ENCODE peak calls at places on chromosomes 13 and 19, in nine cellular contexts. D is brain microvascular endothelial cell, Z is epithelial cell of esophagus, T is WERI-Rb-1, X is Caco-2, Y is pancreas, G is MCF 10A, B is AG09319, A is glutamatergic neuron. W is an unnamed sample.

GRCh38 chr13:113105032-113105993 is at the start of gene F7:
- DNase-seq in D (no peak), Z (no peak), T (peak), X (peak), Y (no peak), G (no peak), B (no peak), A (no peak), W (no peak)

GRCh38 chr19:40594657-40595077 is 6.5 kb upstream of the LTBP4 start:
- DNase-seq in D (peak), Z (peak), T (no peak), X (no peak), Y (no peak), G (peak), B (no peak), A (peak), W (no peak)

GRCh38 chr13:76934671-76935070 is 13.6 kb upstream of the ACOD1 start:
- DNase-seq in D (no peak), Z (no peak), T (no peak), X (no peak), Y (no peak), G (no peak), B (no peak), A (no peak), W (no peak)

GRCh38 chr19:29873024-29873800 is 61.4 kb downstream of the CCNE1 start:
- DNase-seq in D (no peak), Z (peak), T (peak), X (peak), Y (peak), G (peak), B (no peak), A (peak), W (no peak)

GRCh38 chr13:100269837-100270236 is 180.9 kb downstream of the PCCA start:
- DNase-seq in D (peak), Z (peak), T (no peak), X (no peak), Y (peak), G (peak), B (peak), A (no peak), W (no peak)

GRCh38 chr19:8457802-8458201 is 13.0 kb downstream of the HNRNPM start:
- DNase-seq in D (no peak), Z (no peak), T (no peak), X (no peak), Y (no peak), G (no peak), B (no peak), A (no peak), W (no peak)

GRCh38 chr19:3573162-3573857 is 566 bp downstream of the HMG20B start:
- DNase-seq in D (no peak), Z (no peak), T (no peak), X (no peak), Y (no peak), G (no peak), B (no peak), A (peak), W (no peak)

GRCh38 chr19:45881909-45882528 is 3.9 kb downstream of the IRF2BP1 start:
- DNase-seq in D (no peak), Z (no peak), T (no peak), X (peak), Y (peak), G (no peak), B (no peak), A (no peak), W (no peak)

GRCh38 chr13:43878897-43879322 is 630 bp downstream of the CCDC122 start:
- DNase-seq in D (peak), Z (peak), T (peak), X (peak), Y (peak), G (peak), B (peak), A (no peak), W (peak)

GRCh38 chr13:111957913-111958450 is 109.0 kb upstream of the SOX1 start:
- DNase-seq in D (no peak), Z (no peak), T (no peak), X (no peak), Y (no peak), G (no peak), B (no peak), A (no peak), W (no peak)

GRCh38 chr13:99218545-99218944 is 17.9 kb downstream of the UBAC2 start:
- DNase-seq in D (no peak), Z (no peak), T (no peak), X (no peak), Y (peak), G (no peak), B (no peak), A (no peak), W (no peak)

GRCh38 chr13:28478127-28478526 is 16.8 kb downstream of the FLT1 start:
- DNase-seq in D (no peak), Z (no peak), T (no peak), X (no peak), Y (no peak), G (no peak), B (no peak), A (no peak), W (no peak)

GRCh38 chr19:29928831-29929230 is 13.2 kb upstream of the URI1 start:
- DNase-seq in D (no peak), Z (no peak), T (no peak), X (no peak), Y (no peak), G (no peak), B (no peak), A (no peak), W (no peak)

GRCh38 chr13:113785051-113786010 is 26.3 kb downstream of the TMEM255B start:
- DNase-seq in D (peak), Z (peak), T (no peak), X (no peak), Y (no peak), G (peak), B (peak), A (no peak), W (no peak)

GRCh38 chr13:30037766-30038165 is 187.3 kb upstream of the UBL3 start:
- DNase-seq in D (no peak), Z (no peak), T (no peak), X (no peak), Y (no peak), G (no peak), B (no peak), A (no peak), W (no peak)

GRCh38 chr13:72284791-72285190 is 417.8 kb upstream of the DACH1 start:
- DNase-seq in D (no peak), Z (no peak), T (no peak), X (no peak), Y (no peak), G (no peak), B (no peak), A (no peak), W (no peak)

GRCh38 chr19:31543456-31543855 is 194.2 kb upstream of the TSHZ3 start:
- DNase-seq in D (no peak), Z (no peak), T (no peak), X (no peak), Y (no peak), G (no peak), B (no peak), A (peak), W (no peak)

GRCh38 chr13:61113140-61113658 is 302.4 kb downstream of the PCDH20 start:
- DNase-seq in D (no peak), Z (no peak), T (no peak), X (no peak), Y (no peak), G (no peak), B (no peak), A (no peak), W (no peak)

GRCh38 chr13:90362718-90363117 is 984.8 kb upstream of the MIR17HG start:
- DNase-seq in D (peak), Z (no peak), T (no peak), X (no peak), Y (no peak), G (no peak), B (no peak), A (no peak), W (no peak)

GRCh38 chr13:82136880-82137279 is 1745.4 kb downstream of the SLITRK1 start:
- DNase-seq in D (no peak), Z (peak), T (no peak), X (no peak), Y (no peak), G (peak), B (no peak), A (no peak), W (no peak)

GRCh38 chr13:37984357-37984756 is 114.8 kb upstream of the TRPC4 start:
- DNase-seq in D (no peak), Z (no peak), T (no peak), X (no peak), Y (no peak), G (peak), B (no peak), A (no peak), W (no peak)

GRCh38 chr19:55118401-55118991 is 1.1 kb upstream of the PPP1R12C start:
- DNase-seq in D (no peak), Z (no peak), T (no peak), X (peak), Y (peak), G (no peak), B (no peak), A (peak), W (peak)

GRCh38 chr19:7916137-7916907 is 1.7 kb downstream of the TGFBR3L start:
- DNase-seq in D (no peak), Z (peak), T (peak), X (peak), Y (peak), G (no peak), B (no peak), A (peak), W (peak)

GRCh38 chr13:39047560-39047959 is 9.3 kb downstream of the NHLRC3 start:
- DNase-seq in D (no peak), Z (peak), T (peak), X (peak), Y (no peak), G (no peak), B (no peak), A (no peak), W (no peak)

GRCh38 chr13:83377486-83377885 is 504.8 kb downstream of the SLITRK1 start:
- DNase-seq in D (peak), Z (no peak), T (no peak), X (no peak), Y (no peak), G (no peak), B (peak), A (no peak), W (no peak)

GRCh38 chr19:22118132-22118531 is 65.8 kb downstream of the ZNF257 start:
- DNase-seq in D (no peak), Z (no peak), T (no peak), X (no peak), Y (no peak), G (no peak), B (no peak), A (no peak), W (no peak)

GRCh38 chr19:56301886-56302620 is 12.6 kb downstream of the ZSCAN5A start:
- DNase-seq in D (no peak), Z (peak), T (no peak), X (no peak), Y (no peak), G (no peak), B (no peak), A (no peak), W (peak)

GRCh38 chr13:98022210-98022609 is 68.7 kb downstream of the IPO5 start:
- DNase-seq in D (peak), Z (peak), T (no peak), X (no peak), Y (no peak), G (peak), B (peak), A (no peak), W (no peak)

GRCh38 chr19:5040544-5041167 is 71.7 kb downstream of the KDM4B start:
- DNase-seq in D (no peak), Z (no peak), T (no peak), X (no peak), Y (no peak), G (no peak), B (no peak), A (no peak), W (no peak)

GRCh38 chr13:73215807-73216206 is 157.0 kb downstream of the KLF5 start:
- DNase-seq in D (peak), Z (no peak), T (no peak), X (no peak), Y (no peak), G (peak), B (no peak), A (no peak), W (no peak)

GRCh38 chr13:104868806-104869205 is 1666.7 kb downstream of the EFNB2 start:
- DNase-seq in D (no peak), Z (no peak), T (no peak), X (no peak), Y (no peak), G (no peak), B (no peak), A (no peak), W (no peak)

GRCh38 chr13:104875008-104875762 is 1660.3 kb downstream of the EFNB2 start:
- DNase-seq in D (no peak), Z (no peak), T (no peak), X (no peak), Y (no peak), G (no peak), B (no peak), A (no peak), W (no peak)

GRCh38 chr13:104871456-104871855 is 1664.0 kb downstream of the EFNB2 start:
- DNase-seq in D (no peak), Z (no peak), T (no peak), X (no peak), Y (no peak), G (no peak), B (no peak), A (no peak), W (peak)

GRCh38 chr13:104869501-104869900 is 1666.0 kb downstream of the EFNB2 start:
- DNase-seq in D (peak), Z (no peak), T (no peak), X (no peak), Y (no peak), G (no peak), B (no peak), A (no peak), W (peak)

GRCh38 chr13:104872153-104872552 is 1663.3 kb downstream of the EFNB2 start:
- DNase-seq in D (no peak), Z (no peak), T (no peak), X (no peak), Y (no peak), G (no peak), B (no peak), A (no peak), W (no peak)
- TF ChIP-seq CTCF in D (no peak), Z (no peak), T (no peak), X (no peak), Y (no peak), G (no peak), B (no peak), A (no peak), W (no peak)

GRCh38 chr19:19514881-19515763 is at the start of gene TSSK6:
- DNase-seq in D (no peak), Z (no peak), T (no peak), X (no peak), Y (no peak), G (no peak), B (no peak), A (no peak), W (no peak)

GRCh38 chr19:19514215-19514633 is 1.1 kb downstream of the TSSK6 start:
- DNase-seq in D (peak), Z (no peak), T (no peak), X (no peak), Y (peak), G (no peak), B (peak), A (no peak), W (no peak)

GRCh38 chr19:19513671-19514070 is 1.7 kb downstream of the TSSK6 start:
- DNase-seq in D (no peak), Z (no peak), T (no peak), X (no peak), Y (no peak), G (no peak), B (no peak), A (no peak), W (no peak)

GRCh38 chr19:19517235-19517619 is 1.2 kb downstream of the NDUFA13 start:
- DNase-seq in D (no peak), Z (no peak), T (no peak), X (no peak), Y (no peak), G (no peak), B (no peak), A (no peak), W (no peak)

GRCh38 chr19:19515764-19516519 is at the start of gene NDUFA13:
- DNase-seq in D (peak), Z (peak), T (peak), X (peak), Y (peak), G (peak), B (peak), A (peak), W (peak)
- TF ChIP-seq CTCF in D (peak), Z (peak), T (peak), X (no peak), Y (no peak), G (no peak), B (no peak), A (no peak), W (no peak)

GRCh38 chr13:80132741-80133601 is 208.0 kb downstream of the SPRY2 start:
- DNase-seq in D (peak), Z (no peak), T (peak), X (peak), Y (peak), G (peak), B (no peak), A (no peak), W (no peak)
- TF ChIP-seq CTCF in D (peak), Z (no peak), T (no peak), X (no peak), Y (no peak), G (no peak), B (no peak), A (no peak), W (no peak)

GRCh38 chr19:54030895-54031586 is 32.7 kb downstream of the VSTM1 start:
- DNase-seq in D (no peak), Z (no peak), T (peak), X (no peak), Y (no peak), G (peak), B (no peak), A (no peak), W (no peak)
- TF ChIP-seq CTCF in D (peak), Z (no peak), T (peak), X (peak), Y (no peak), G (no peak), B (peak), A (peak), W (no peak)

GRCh38 chr19:12838182-12838890 is at the start of gene MAST1:
- DNase-seq in D (no peak), Z (peak), T (peak), X (no peak), Y (peak), G (peak), B (no peak), A (peak), W (peak)
- TF ChIP-seq CTCF in D (peak), Z (peak), T (peak), X (no peak), Y (peak), G (peak), B (peak), A (peak), W (peak)

DNA sequence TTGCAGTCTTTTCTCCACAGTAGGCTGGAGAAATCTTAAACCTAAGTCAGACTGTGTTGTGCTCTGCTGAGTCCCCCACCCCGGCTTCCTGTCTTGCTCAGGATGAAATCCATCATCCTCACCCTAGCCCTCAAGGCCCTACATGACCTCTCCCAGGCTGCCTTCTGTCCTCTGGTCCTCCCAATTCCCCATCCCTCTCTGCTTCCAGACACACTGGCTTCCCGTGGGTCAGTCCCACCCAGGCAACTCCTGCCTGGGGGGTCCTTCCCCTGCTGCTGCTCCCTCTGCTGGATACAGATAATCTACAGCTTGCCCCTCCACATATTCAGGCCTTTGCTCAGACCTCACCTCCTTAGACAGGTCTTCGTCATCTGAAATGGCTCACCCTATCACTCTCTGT is 18.4 kb upstream of the CBY2 start:
- DNase-seq in D (no peak), Z (no peak), T (peak), X (no peak), Y (no peak), G (no peak), B (no peak), A (no peak), W (no peak)
- TF ChIP-seq CTCF in D (peak), Z (no peak), T (peak), X (peak), Y (no peak), G (peak), B (peak), A (no peak), W (no peak)